ENCODE peak calls at places on chromosomes 13 and 19, in four cellular contexts. B, J, T and L are unnamed samples.

GRCh38 chr13:37919329-37919880 is 49.8 kb upstream of the TRPC4 start:
- DNase-seq in B (no peak), J (no peak), T (no peak), L (no peak)

GRCh38 chr19:29404951-29405727 is 120.7 kb upstream of the VSTM2B start:
- DNase-seq in B (no peak), J (peak; percentile 94), T (no peak), L (no peak)

GRCh38 chr19:7942981-7943443 is 454 bp downstream of the TIMM44 start:
- DNase-seq in B (no peak), J (no peak), T (no peak), L (no peak)

GRCh38 chr19:47704024-47704423 is 9.2 kb upstream of the EHD2 start:
- DNase-seq in B (peak; percentile 94), J (no peak), T (no peak), L (no peak)

GRCh38 chr13:44159633-44160279 is 213.9 kb upstream of the SERP2 start:
- DNase-seq in B (no peak), J (no peak), T (no peak), L (no peak)

GRCh38 chr13:45333973-45334922 is 6.7 kb downstream of the TPT1 start:
- DNase-seq in B (no peak), J (no peak), T (no peak), L (no peak)

GRCh38 chr19:45187421-45188100 is 9.0 kb downstream of the BLOC1S3 start:
- DNase-seq in B (no peak), J (peak; percentile 77), T (peak; percentile 26), L (peak; percentile 33)

GRCh38 chr19:6213266-6213595 is 66.5 kb downstream of the MLLT1 start:
- DNase-seq in B (no peak), J (no peak), T (no peak), L (no peak)

GRCh38 chr13:24208314-24208713 is 47.8 kb downstream of the SPATA13 start:
- DNase-seq in B (peak; percentile 88), J (no peak), T (peak; percentile 74), L (peak; percentile 47)

GRCh38 chr13:24226762-24227161 is 66.2 kb downstream of the SPATA13 start:
- DNase-seq in B (no peak), J (no peak), T (no peak), L (no peak)

GRCh38 chr19:35300340-35300649 is 8.3 kb downstream of the MAG start:
- DNase-seq in B (no peak), J (no peak), T (no peak), L (no peak)

GRCh38 chr19:4037301-4037949 is 29.3 kb downstream of the ZBTB7A start:
- DNase-seq in B (no peak), J (no peak), T (no peak), L (no peak)

GRCh38 chr19:41409288-41409687 is 11.7 kb downstream of the BCKDHA start:
- DNase-seq in B (peak; percentile 12), J (no peak), T (peak; percentile 90), L (no peak)

GRCh38 chr19:19349365-19349764 is 28.7 kb downstream of the MAU2 start:
- DNase-seq in B (no peak), J (no peak), T (no peak), L (no peak)

GRCh38 chr13:27374650-27375049 is 49.8 kb upstream of the GTF3A start:
- DNase-seq in B (peak; percentile 85), J (peak; percentile 81), T (peak; percentile 86), L (peak; percentile 82)

GRCh38 chr13:21674271-21675009 is 3.6 kb downstream of the FGF9 start:
- DNase-seq in B (no peak), J (peak; percentile 77), T (no peak), L (no peak)

GRCh38 chr13:19596960-19597361 is 35.6 kb upstream of the TPTE2 start:
- DNase-seq in B (peak; percentile 60), J (no peak), T (no peak), L (no peak)

GRCh38 chr19:33064117-33064777 is 441 bp downstream of the RHPN2 start:
- DNase-seq in B (no peak), J (no peak), T (peak; percentile 59), L (peak; percentile 46)

GRCh38 chr13:46909037-46909436 is 12.2 kb upstream of the HTR2A start:
- DNase-seq in B (no peak), J (no peak), T (no peak), L (no peak)

GRCh38 chr13:72521965-72522661 is 205.3 kb downstream of the MZT1 start:
- DNase-seq in B (no peak), J (no peak), T (peak; percentile 15), L (no peak)

GRCh38 chr19:47589824-47590223 is 16.9 kb upstream of the ZNF541 start:
- DNase-seq in B (no peak), J (no peak), T (no peak), L (no peak)

GRCh38 chr19:36008336-36008978 is at the start of gene SYNE4:
- DNase-seq in B (no peak), J (peak; percentile 75), T (peak; percentile 87), L (no peak)

GRCh38 chr19:9498183-9498902 is at the start of gene ZNF560:
- DNase-seq in B (peak; percentile 68), J (no peak), T (no peak), L (peak; percentile 85)

GRCh38 chr19:11848594-11849263 is at the start of gene ZNF439:
- DNase-seq in B (peak; percentile 72), J (peak; percentile 80), T (peak; percentile 90), L (peak; percentile 92)

GRCh38 chr13:84430441-84430840 is 548.2 kb upstream of the SLITRK1 start:
- DNase-seq in B (no peak), J (no peak), T (no peak), L (no peak)

GRCh38 chr13:45737571-45738002 is 35.5 kb downstream of the CBY2 start:
- DNase-seq in B (no peak), J (no peak), T (no peak), L (peak; percentile 25)

GRCh38 chr19:17183271-17183757 is 31.8 kb upstream of the USE1 start:
- DNase-seq in B (no peak), J (no peak), T (no peak), L (no peak)

GRCh38 chr19:45863840-45864628 is at the start of gene FOXA3:
- DNase-seq in B (peak; percentile 24), J (peak; percentile 88), T (peak; percentile 82), L (peak; percentile 50)

GRCh38 chr19:46491975-46492682 is 3.5 kb downstream of the PNMA8B start:
- DNase-seq in B (no peak), J (no peak), T (no peak), L (no peak)

GRCh38 chr13:42075517-42075916 is 27.1 kb downstream of the DGKH start:
- DNase-seq in B (no peak), J (no peak), T (no peak), L (no peak)

DNA sequence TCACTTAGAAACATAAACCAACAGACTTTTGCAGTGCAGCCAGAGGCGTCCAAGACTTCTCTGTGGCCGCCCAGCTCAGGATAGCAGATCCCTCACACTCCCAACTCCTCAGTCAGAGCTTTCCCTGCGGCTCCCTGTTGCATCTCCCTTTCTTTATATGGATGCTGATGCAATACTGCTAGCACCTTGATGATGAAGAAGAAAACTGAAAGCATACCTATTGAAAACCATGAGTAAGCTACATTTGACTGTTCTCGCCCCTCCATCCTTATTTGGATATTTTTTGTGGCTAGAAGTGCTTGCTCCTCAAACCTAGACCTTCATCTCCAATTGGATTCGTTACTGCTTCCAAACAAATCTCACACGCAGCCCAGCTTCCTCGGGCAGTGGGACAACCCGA is 57.3 kb upstream of the UBL3 start:
- DNase-seq in B (no peak), J (no peak), T (no peak), L (no peak)
- H3K4me1 ChIP-seq in B (peaks cover 4% of the 10 kb centered on the region), J (no peaks in the 10 kb centered on the region), T (peaks cover 4% of the 10 kb centered on the region), L (peaks cover 5% of the 10 kb centered on the region)

GRCh38 chr13:106989866-106990265 is 421.9 kb upstream of the ARGLU1 start:
- DNase-seq in B (no peak), J (no peak), T (no peak), L (no peak)
- H3K4me1 ChIP-seq in B (no peaks in the 10 kb centered on the region), J (no peaks in the 10 kb centered on the region), T (no peaks in the 10 kb centered on the region), L (no peaks in the 10 kb centered on the region)

GRCh38 chr19:2049741-2050348 is 1.2 kb downstream of the MKNK2 start:
- DNase-seq in B (peak; percentile 62), J (peak; percentile 60), T (peak; percentile 96), L (peak; percentile 50)
- H3K4me1 ChIP-seq in B (peaks cover 19% of the 10 kb centered on the region), J (no peaks in the 10 kb centered on the region), T (peaks cover 84% of the 10 kb centered on the region), L (peaks cover 12% of the 10 kb centered on the region)

GRCh38 chr19:10653482-10653731 is 739 bp upstream of the ILF3 start:
- DNase-seq in B (no peak), J (no peak), T (no peak), L (no peak)

GRCh38 chr19:10651821-10652220 is 2.3 kb upstream of the ILF3 start:
- DNase-seq in B (peak; percentile 68), J (no peak), T (no peak), L (no peak)

GRCh38 chr19:10653732-10654609 is at the start of gene ILF3:
- DNase-seq in B (peak; percentile 100), J (peak; percentile 100), T (peak; percentile 100), L (peak; percentile 100)

GRCh38 chr19:10655457-10656312 is 1.5 kb downstream of the ILF3 start:
- DNase-seq in B (no peak), J (peak; percentile 52), T (peak; percentile 71), L (peak; percentile 53)

DNA sequence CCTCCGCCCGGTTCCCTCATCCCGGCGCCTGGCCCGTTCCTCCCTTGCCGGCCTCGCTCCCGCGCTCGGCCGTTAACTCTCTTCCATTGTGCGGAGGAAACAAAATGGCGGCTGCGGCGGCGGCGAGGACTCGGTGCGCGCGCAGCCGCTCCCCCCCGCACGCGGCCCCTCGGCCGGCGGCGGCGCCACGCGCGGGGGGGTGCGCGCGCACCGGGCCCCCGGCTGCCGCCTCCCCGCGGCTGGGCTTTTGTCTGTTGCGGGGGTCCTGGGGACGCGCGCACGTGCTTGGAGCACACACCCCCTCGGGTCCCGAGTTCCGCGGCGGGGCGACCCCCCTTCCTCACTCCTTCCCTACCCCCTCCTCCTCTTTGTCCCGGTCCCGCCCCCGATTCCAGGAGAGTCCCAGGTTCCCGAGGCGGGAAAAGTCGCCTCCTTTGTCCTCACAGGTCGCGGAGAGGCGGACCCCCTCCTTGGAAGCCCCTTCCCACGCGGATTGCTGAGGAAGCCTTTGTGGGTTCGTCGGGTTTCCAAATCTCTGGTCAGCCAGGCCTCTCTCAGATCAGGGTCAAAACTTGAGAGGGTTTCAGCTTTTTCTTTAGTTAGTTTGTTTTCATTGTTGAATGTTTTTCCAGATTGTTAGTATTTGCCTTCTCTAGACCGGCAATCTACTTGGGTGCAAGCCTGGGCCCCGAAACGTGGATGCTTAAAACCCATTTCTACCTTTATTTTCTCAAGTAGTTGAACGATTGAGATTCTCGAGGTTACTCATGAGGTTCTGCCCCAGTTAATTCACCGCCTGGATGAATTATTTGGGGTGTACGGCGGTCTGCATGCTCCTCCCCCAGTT is 687 bp downstream of the ILF3 start:
- DNase-seq in B (no peak), J (peak; percentile 95), T (peak; percentile 41), L (peak; percentile 79)
- H3K4me1 ChIP-seq in B (peaks cover 2% of the 10 kb centered on the region), J (peaks cover 28% of the 10 kb centered on the region), T (peaks cover 53% of the 10 kb centered on the region), L (peaks cover 25% of the 10 kb centered on the region)